ENCODE peak calls at places on chromosomes 3 and 15, in seven cellular contexts. One of them, this sample, is unnamed.
A peak's percentile ranks its signal among the peaks of the same experiment; 100 is the strongest.

GRCh38 chr3:144106970-144107369 is 135.3 kb downstream of the DIPK2A start:
- DNase-seq in vagina: no peak
- DNase-seq in breast epithelium: no peak
- DNase-seq in prostate gland: no peak
- DNase-seq in transverse colon: no peak
- DNase-seq in uterus: no peak
- DNase-seq in heart left ventricle: no peak
- DNase-seq in this sample: no peak

GRCh38 chr15:74245342-74245931 is 9.3 kb downstream of the CCDC33 start:
- DNase-seq in vagina: no peak
- DNase-seq in breast epithelium: no peak
- DNase-seq in prostate gland: no peak
- DNase-seq in transverse colon: no peak
- DNase-seq in uterus: no peak
- DNase-seq in heart left ventricle: no peak
- DNase-seq in this sample: no peak

GRCh38 chr15:39106913-39107312 is 474.0 kb upstream of the THBS1 start:
- DNase-seq in vagina: no peak
- DNase-seq in breast epithelium: no peak
- DNase-seq in prostate gland: no peak
- DNase-seq in transverse colon: no peak
- DNase-seq in uterus: no peak
- DNase-seq in heart left ventricle: no peak
- DNase-seq in this sample: no peak

GRCh38 chr15:57458255-57458850 is 82.0 kb downstream of the CGNL1 start:
- DNase-seq in vagina: no peak
- DNase-seq in breast epithelium: no peak
- DNase-seq in prostate gland: no peak
- DNase-seq in transverse colon: no peak
- DNase-seq in uterus: peak; percentile 76
- DNase-seq in heart left ventricle: no peak
- DNase-seq in this sample: no peak

GRCh38 chr3:3772338-3772737 is 26.9 kb upstream of the LRRN1 start:
- DNase-seq in vagina: no peak
- DNase-seq in breast epithelium: no peak
- DNase-seq in prostate gland: no peak
- DNase-seq in transverse colon: no peak
- DNase-seq in uterus: no peak
- DNase-seq in heart left ventricle: no peak
- DNase-seq in this sample: no peak

GRCh38 chr15:61155741-61156700 is 73.1 kb downstream of the RORA start:
- DNase-seq in vagina: no peak
- DNase-seq in breast epithelium: no peak
- DNase-seq in prostate gland: no peak
- DNase-seq in transverse colon: peak; percentile 18
- DNase-seq in uterus: peak; percentile 56
- DNase-seq in heart left ventricle: peak; percentile 58
- DNase-seq in this sample: peak; percentile 32

GRCh38 chr3:170506556-170506955 is 79.3 kb downstream of the SLC7A14 start:
- DNase-seq in vagina: no peak
- DNase-seq in breast epithelium: no peak
- DNase-seq in prostate gland: no peak
- DNase-seq in transverse colon: no peak
- DNase-seq in uterus: no peak
- DNase-seq in heart left ventricle: no peak
- DNase-seq in this sample: no peak

GRCh38 chr3:52606373-52607085 is 70.1 kb downstream of the UQCC5 start:
- DNase-seq in vagina: no peak
- DNase-seq in breast epithelium: peak; percentile 59
- DNase-seq in prostate gland: peak; percentile 82
- DNase-seq in transverse colon: peak; percentile 29
- DNase-seq in uterus: no peak
- DNase-seq in heart left ventricle: peak; percentile 25
- DNase-seq in this sample: peak; percentile 78

GRCh38 chr15:23416349-23417276 is 30.4 kb downstream of the GOLGA6L2 start:
- DNase-seq in vagina: no peak
- DNase-seq in breast epithelium: peak; percentile 52
- DNase-seq in prostate gland: no peak
- DNase-seq in transverse colon: peak; percentile 62
- DNase-seq in uterus: no peak
- DNase-seq in heart left ventricle: no peak
- DNase-seq in this sample: no peak

GRCh38 chr3:186784820-186785516 is 1.6 kb downstream of the EIF4A2 start:
- DNase-seq in vagina: no peak
- DNase-seq in breast epithelium: no peak
- DNase-seq in prostate gland: no peak
- DNase-seq in transverse colon: no peak
- DNase-seq in uterus: no peak
- DNase-seq in heart left ventricle: no peak
- DNase-seq in this sample: peak; percentile 23
- TF ChIP-seq POLR2A in vagina: no peak
- TF ChIP-seq POLR2A in breast epithelium: no peak
- TF ChIP-seq POLR2A in prostate gland: no peak
- TF ChIP-seq POLR2A in transverse colon: no peak
- TF ChIP-seq POLR2A in uterus: no peak
- TF ChIP-seq POLR2A in heart left ventricle: no peak
- TF ChIP-seq POLR2A in this sample: no peak

DNA sequence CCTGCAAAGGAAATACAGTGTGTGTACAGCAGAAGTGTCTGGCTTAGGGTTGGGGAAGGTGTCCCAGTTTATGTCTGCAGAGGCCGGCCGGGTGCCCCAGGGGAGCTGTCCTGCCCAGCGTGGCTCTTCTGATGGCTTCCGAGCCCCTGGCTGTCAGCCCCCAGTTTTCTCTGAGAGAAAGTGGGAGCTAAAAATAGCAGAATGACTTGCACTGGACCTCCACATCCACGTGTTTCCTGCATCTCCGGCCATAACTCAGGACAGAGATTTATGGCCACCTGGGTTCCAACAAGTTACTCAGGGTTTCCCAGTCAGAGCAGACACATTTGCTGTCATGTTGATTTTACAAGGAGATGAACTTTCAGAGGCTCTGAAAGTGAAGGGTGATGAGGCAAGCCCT is 192.0 kb downstream of the ATP10A start:
- DNase-seq in vagina: no peak
- DNase-seq in breast epithelium: no peak
- DNase-seq in prostate gland: peak; percentile 50
- DNase-seq in transverse colon: no peak
- DNase-seq in uterus: peak; percentile 31
- DNase-seq in heart left ventricle: no peak
- DNase-seq in this sample: no peak
- H3K27ac ChIP-seq in vagina: peak overlapping the region; percentile 27
- H3K27ac ChIP-seq in breast epithelium: no peak overlapping the region
- H3K27ac ChIP-seq in prostate gland: no peak overlapping the region
- H3K27ac ChIP-seq in transverse colon: no peak overlapping the region
- H3K27ac ChIP-seq in uterus: peak overlapping the region; percentile 61
- H3K27ac ChIP-seq in heart left ventricle: peak overlapping the region; percentile 67
- H3K27ac ChIP-seq in this sample: no peak overlapping the region

GRCh38 chr3:146561879-146562278 is 17.5 kb upstream of the PLSCR1 start:
- DNase-seq in vagina: no peak
- DNase-seq in breast epithelium: no peak
- DNase-seq in prostate gland: no peak
- DNase-seq in transverse colon: no peak
- DNase-seq in uterus: no peak
- DNase-seq in heart left ventricle: no peak
- DNase-seq in this sample: no peak
- TF ChIP-seq POLR2A in vagina: no peak
- TF ChIP-seq POLR2A in breast epithelium: no peak
- TF ChIP-seq POLR2A in prostate gland: no peak
- TF ChIP-seq POLR2A in transverse colon: no peak
- TF ChIP-seq POLR2A in uterus: no peak
- TF ChIP-seq POLR2A in heart left ventricle: no peak
- TF ChIP-seq POLR2A in this sample: no peak

GRCh38 chr3:125136966-125137365 is 75.6 kb downstream of the SLC12A8 start:
- DNase-seq in vagina: no peak
- DNase-seq in breast epithelium: no peak
- DNase-seq in prostate gland: no peak
- DNase-seq in transverse colon: no peak
- DNase-seq in uterus: no peak
- DNase-seq in heart left ventricle: no peak
- DNase-seq in this sample: no peak
- H3K27ac ChIP-seq in vagina: peak overlapping the region; percentile 61
- H3K27ac ChIP-seq in breast epithelium: no peak overlapping the region
- H3K27ac ChIP-seq in prostate gland: no peak overlapping the region
- H3K27ac ChIP-seq in transverse colon: peak overlapping the region; percentile 7
- H3K27ac ChIP-seq in uterus: peak overlapping the region; percentile 12
- H3K27ac ChIP-seq in heart left ventricle: no peak overlapping the region
- H3K27ac ChIP-seq in this sample: no peak overlapping the region

DNA sequence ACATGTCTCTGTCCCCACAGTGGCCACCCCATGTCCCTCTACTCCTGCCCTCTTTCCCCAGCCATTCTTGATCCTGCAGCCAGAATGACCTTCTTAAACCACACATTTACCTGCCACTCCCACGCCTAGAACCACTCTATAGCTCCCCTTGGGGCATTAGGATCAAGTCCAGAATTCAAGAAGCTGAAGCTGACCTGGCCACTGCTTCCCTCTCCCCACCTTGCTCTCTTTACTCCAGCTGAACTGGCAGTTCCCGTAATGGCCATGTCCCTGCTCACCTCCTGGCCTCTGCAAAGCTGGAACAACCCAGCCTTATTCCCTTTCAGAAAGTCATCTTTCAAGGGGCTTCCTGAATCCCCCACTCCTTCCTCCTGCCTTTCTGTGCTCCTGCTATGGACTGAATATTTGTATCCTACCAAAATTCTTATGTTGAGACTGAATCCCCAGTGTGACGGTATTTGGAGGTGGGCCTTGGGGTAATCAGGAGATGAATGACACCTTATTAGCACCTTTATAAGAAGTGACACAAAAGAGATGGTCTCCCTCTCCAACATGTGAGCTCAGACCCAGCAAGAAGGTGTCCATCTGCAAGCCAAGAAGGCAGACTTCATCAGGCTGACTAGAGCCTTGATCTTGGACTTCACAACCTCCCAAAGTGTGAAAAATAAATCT is 3.8 kb downstream of the CSRNP1 start:
- DNase-seq in vagina: no peak
- DNase-seq in breast epithelium: no peak
- DNase-seq in prostate gland: no peak
- DNase-seq in transverse colon: no peak
- DNase-seq in uterus: no peak
- DNase-seq in heart left ventricle: no peak
- DNase-seq in this sample: no peak
- TF ChIP-seq POLR2A in vagina: no peak
- TF ChIP-seq POLR2A in breast epithelium: no peak
- TF ChIP-seq POLR2A in prostate gland: no peak
- TF ChIP-seq POLR2A in transverse colon: no peak
- TF ChIP-seq POLR2A in uterus: no peak
- TF ChIP-seq POLR2A in heart left ventricle: no peak
- TF ChIP-seq POLR2A in this sample: no peak

This sample was measured in body of pancreas.